ENCODE peak calls at places on chromosomes 12 and 14, in six cellular contexts. G, F, E, V, K and U are unnamed samples.

GRCh38 chr14:100898935-100899840 is 4.3 kb downstream of the RTL1 start:
- DNase-seq in E (no peak), F (no peak), G (no peak), K (no peak), V (peak; percentile 11), U (peak; percentile 77)

GRCh38 chr14:72479471-72479931 is 414.4 kb downstream of the DPF3 start:
- DNase-seq in K (peak; percentile 26), G (peak; percentile 47), F (no peak), E (no peak), V (peak; percentile 22), U (no peak)

GRCh38 chr14:33810308-33810707 is 140.6 kb downstream of the EGLN3 start:
- DNase-seq in E (no peak), G (no peak), V (no peak), F (no peak), K (no peak), U (no peak)

GRCh38 chr12:39571351-39571750 is 48.3 kb downstream of the ABCD2 start:
- DNase-seq in V (no peak), F (no peak), K (no peak), G (no peak), E (no peak), U (no peak)

GRCh38 chr12:120006248-120006975 is 17.4 kb downstream of the BICDL1 start:
- DNase-seq in K (no peak), E (no peak), F (no peak), G (peak; percentile 2), V (no peak), U (no peak)

GRCh38 chr14:29937116-29937515 is 9.5 kb upstream of the PRKD1 start:
- DNase-seq in G (peak; percentile 33), V (no peak), E (no peak), F (no peak), K (no peak), U (no peak)

GRCh38 chr14:34797747-34798583 is 77.2 kb downstream of the BAZ1A start:
- DNase-seq in V (peak; percentile 13), F (no peak), E (no peak), K (no peak), G (no peak), U (no peak)

GRCh38 chr12:39905152-39905551 is 200.7 kb downstream of the SLC2A13 start:
- DNase-seq in V (no peak), E (no peak), K (peak; percentile 60), G (peak; percentile 64), F (no peak), U (peak; percentile 65)

GRCh38 chr12:32566663-32567634 is 112.2 kb upstream of the DNM1L start:
- DNase-seq in V (no peak), E (no peak), G (peak; percentile 71), F (no peak), K (peak; percentile 47), U (no peak)

GRCh38 chr14:76289276-76289675 is 86.7 kb upstream of the ESRRB start:
- DNase-seq in E (no peak), G (no peak), K (no peak), F (no peak), V (no peak), U (no peak)

GRCh38 chr12:106133136-106134087 is 5.3 kb downstream of the NUAK1 start:
- DNase-seq in G (peak; percentile 81), F (no peak), E (no peak), K (peak; percentile 70), V (peak; percentile 40), U (no peak)

GRCh38 chr12:96233941-96234461 is 39.8 kb downstream of the ELK3 start:
- DNase-seq in V (no peak), F (no peak), E (no peak), K (peak; percentile 97), G (peak; percentile 97), U (peak; percentile 96)

GRCh38 chr12:115998119-115998633 is 279.3 kb downstream of the MED13L start:
- DNase-seq in V (peak; percentile 67), E (peak; percentile 50), F (peak; percentile 31), G (peak; percentile 51), K (peak; percentile 29), U (no peak)

GRCh38 chr14:36271222-36271621 is 49.2 kb downstream of the MBIP start:
- DNase-seq in F (no peak), E (no peak), V (no peak), K (no peak), G (no peak), U (no peak)

GRCh38 chr14:64554551-64554950 is 4.8 kb downstream of the PPP1R36 start:
- DNase-seq in V (no peak), K (no peak), E (no peak), F (no peak), G (no peak), U (no peak)

GRCh38 chr12:69738351-69739286 is at the start of gene RAB3IP:
- DNase-seq in F (peak; percentile 99), K (peak; percentile 46), V (peak; percentile 95), E (peak; percentile 94), G (peak; percentile 69), U (peak; percentile 98)

GRCh38 chr12:132557291-132557968 is 53.0 kb downstream of the LRCOL1 start:
- DNase-seq in E (no peak), F (no peak), K (no peak), G (no peak), V (no peak), U (no peak)

GRCh38 chr14:86838363-86838762 is 1154.6 kb downstream of the GALC start:
- DNase-seq in V (no peak), E (no peak), G (no peak), K (no peak), F (no peak), U (no peak)

GRCh38 chr12:54411398-54412241 is 7.4 kb downstream of the ITGA5 start:
- DNase-seq in V (no peak), K (peak; percentile 89), G (peak; percentile 92), E (peak; percentile 57), F (peak; percentile 75), U (peak; percentile 99)

GRCh38 chr12:98227162-98227561 is 288.2 kb upstream of the TMPO start:
- DNase-seq in E (peak; percentile 20), F (no peak), K (no peak), V (peak; percentile 10), G (no peak), U (no peak)

GRCh38 chr12:97167598-97167997 is 260.5 kb downstream of the NEDD1 start:
- DNase-seq in V (no peak), F (no peak), G (peak; percentile 90), E (no peak), K (peak; percentile 88), U (no peak)

GRCh38 chr12:92080390-92081285 is 65.0 kb downstream of the BTG1 start:
- DNase-seq in F (no peak), G (peak; percentile 94), K (peak; percentile 92), V (no peak), E (peak; percentile 34), U (no peak)

GRCh38 chr12:92089559-92089958 is 56.1 kb downstream of the BTG1 start:
- DNase-seq in E (no peak), K (peak; percentile 20), G (no peak), V (no peak), F (no peak), U (no peak)

GRCh38 chr12:92085483-92086040 is 60.1 kb downstream of the BTG1 start:
- DNase-seq in F (no peak), K (no peak), V (no peak), G (no peak), E (no peak), U (no peak)

GRCh38 chr12:92088802-92089201 is 56.8 kb downstream of the BTG1 start:
- DNase-seq in E (no peak), K (no peak), G (no peak), F (no peak), V (no peak), U (no peak)

DNA sequence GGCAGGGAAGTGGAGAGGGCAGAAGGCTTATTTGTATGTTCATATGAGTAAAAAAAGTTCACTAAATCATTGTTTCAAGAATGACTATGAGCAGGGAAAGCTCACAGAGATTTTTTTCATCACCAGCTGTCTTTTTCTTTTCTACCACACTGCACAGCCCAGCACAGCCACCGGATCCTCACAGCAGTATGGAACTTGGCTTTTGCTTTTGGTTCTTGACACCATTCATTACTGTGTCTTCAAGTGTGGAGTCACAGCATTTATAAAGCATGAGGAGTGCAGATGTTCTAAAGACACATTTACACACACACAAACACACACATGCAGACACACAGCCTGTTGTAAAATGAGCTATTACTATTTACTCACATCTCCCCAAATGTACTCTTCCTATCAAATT is 60.6 kb downstream of the BTG1 start:
- DNase-seq in F (no peak), K (no peak), G (no peak), V (no peak), E (no peak), U (no peak)
- H3K4me2 ChIP-seq in F (no peak overlapping the region), K (no peak overlapping the region), G (no peak overlapping the region), V (no peak overlapping the region), E (no peak overlapping the region), U (no peak overlapping the region)

GRCh38 chr14:102469261-102469660 is 40.3 kb downstream of the ANKRD9 start:
- DNase-seq in F (no peak), V (no peak), K (no peak), G (no peak), E (no peak), U (no peak)

GRCh38 chr14:102471921-102472814 is 37.4 kb downstream of the ANKRD9 start:
- DNase-seq in V (no peak), E (no peak), F (no peak), K (no peak), G (no peak), U (peak; percentile 15)

GRCh38 chr14:102474934-102475333 is 34.6 kb downstream of the ANKRD9 start:
- DNase-seq in K (peak; percentile 13), F (no peak), V (no peak), G (peak; percentile 33), E (no peak), U (peak; percentile 38)

GRCh38 chr14:102473559-102473958 is 36.0 kb downstream of the ANKRD9 start:
- DNase-seq in F (no peak), K (no peak), E (no peak), V (no peak), G (no peak), U (peak; percentile 48)

GRCh38 chr14:102472815-102473158 is 36.8 kb downstream of the ANKRD9 start:
- DNase-seq in V (no peak), E (no peak), F (no peak), G (no peak), K (no peak), U (no peak)
- H3K4me1 ChIP-seq in V (no peaks in the 10 kb centered on the region), E (no peaks in the 10 kb centered on the region), F (no peaks in the 10 kb centered on the region), G (no peaks in the 10 kb centered on the region), K (no peaks in the 10 kb centered on the region), U (no peaks in the 10 kb centered on the region)

GRCh38 chr12:93319523-93320045 is 58.1 kb upstream of the NUDT4 start:
- DNase-seq in E (no peak), G (no peak), V (no peak), K (no peak), F (no peak), U (no peak)

GRCh38 chr12:93318720-93319522 is 58.8 kb upstream of the NUDT4 start:
- DNase-seq in F (no peak), K (no peak), V (peak; percentile 13), G (no peak), E (no peak), U (no peak)

GRCh38 chr12:93323625-93324165 is 54.0 kb upstream of the NUDT4 start:
- DNase-seq in V (no peak), F (no peak), K (peak; percentile 37), G (peak; percentile 53), E (no peak), U (peak; percentile 76)

GRCh38 chr12:93325855-93326254 is 51.9 kb upstream of the NUDT4 start:
- DNase-seq in E (no peak), G (peak; percentile 98), K (peak; percentile 97), F (no peak), V (no peak), U (peak; percentile 50)

GRCh38 chr12:93322784-93323183 is 54.9 kb upstream of the NUDT4 start:
- DNase-seq in E (no peak), G (peak; percentile 75), V (no peak), K (peak; percentile 57), F (no peak), U (peak; percentile 27)
- H3K79me2 ChIP-seq in E (no peaks in the 10 kb centered on the region), G (no peaks in the 10 kb centered on the region), V (no peaks in the 10 kb centered on the region), K (no peaks in the 10 kb centered on the region), F (no peaks in the 10 kb centered on the region), U (no peaks in the 10 kb centered on the region)

GRCh38 chr12:4991801-4992200 is 51.9 kb upstream of the KCNA5 start:
- DNase-seq in E (no peak), G (no peak), F (no peak), K (no peak), V (no peak), U (no peak)
- H3K4me2 ChIP-seq in E (no peak overlapping the region), G (no peak overlapping the region), F (no peak overlapping the region), K (no peak overlapping the region), V (peak overlapping the region; percentile 21), U (no peak overlapping the region)